ENCODE peak calls at places on chromosome 7, in six cellular contexts. One of them, this sample, is unnamed.

GRCh38 chr7:114819629-114820362 is 102.1 kb upstream of the MDFIC start:
- DNase-seq in NCI-H2171 treated with DMSO at 0.1 percent for 48 hours: peak
- DNase-seq in HT1080: peak
- DNase-seq in NAMALWA: no peak
- DNase-seq in thoracic aorta: no peak
- DNase-seq in cortex of kidney: no peak
- DNase-seq in this sample: no peak

GRCh38 chr7:151876899-151877777 is at the start of gene PRKAG2:
- DNase-seq in NCI-H2171 treated with DMSO at 0.1 percent for 48 hours: peak
- DNase-seq in HT1080: no peak
- DNase-seq in NAMALWA: no peak
- DNase-seq in thoracic aorta: peak
- DNase-seq in cortex of kidney: peak
- DNase-seq in this sample: peak

GRCh38 chr7:16841681-16842080 is 36.9 kb upstream of the AGR2 start:
- DNase-seq in NCI-H2171 treated with DMSO at 0.1 percent for 48 hours: no peak
- DNase-seq in HT1080: no peak
- DNase-seq in NAMALWA: no peak
- DNase-seq in thoracic aorta: no peak
- DNase-seq in cortex of kidney: no peak
- DNase-seq in this sample: no peak

GRCh38 chr7:4525884-4526283 is 156.2 kb upstream of the FOXK1 start:
- DNase-seq in NCI-H2171 treated with DMSO at 0.1 percent for 48 hours: no peak
- DNase-seq in HT1080: no peak
- DNase-seq in NAMALWA: no peak
- DNase-seq in thoracic aorta: no peak
- DNase-seq in cortex of kidney: no peak
- DNase-seq in this sample: no peak

GRCh38 chr7:20647908-20648776 is 32.7 kb downstream of the ABCB5 start:
- DNase-seq in NCI-H2171 treated with DMSO at 0.1 percent for 48 hours: no peak
- DNase-seq in HT1080: peak
- DNase-seq in NAMALWA: peak
- DNase-seq in thoracic aorta: no peak
- DNase-seq in cortex of kidney: no peak
- DNase-seq in this sample: no peak

GRCh38 chr7:36276428-36277246 is 113.0 kb upstream of the ANLN start:
- DNase-seq in NCI-H2171 treated with DMSO at 0.1 percent for 48 hours: no peak
- DNase-seq in HT1080: no peak
- DNase-seq in NAMALWA: no peak
- DNase-seq in thoracic aorta: no peak
- DNase-seq in cortex of kidney: no peak
- DNase-seq in this sample: no peak

GRCh38 chr7:134444198-134444960 is 14.5 kb downstream of the AKR1B1 start:
- DNase-seq in NCI-H2171 treated with DMSO at 0.1 percent for 48 hours: no peak
- DNase-seq in HT1080: no peak
- DNase-seq in NAMALWA: no peak
- DNase-seq in thoracic aorta: no peak
- DNase-seq in cortex of kidney: no peak
- DNase-seq in this sample: no peak

GRCh38 chr7:108592633-108593277 is 23.1 kb downstream of the DNAJB9 start:
- DNase-seq in NCI-H2171 treated with DMSO at 0.1 percent for 48 hours: peak
- DNase-seq in HT1080: peak
- DNase-seq in NAMALWA: no peak
- DNase-seq in thoracic aorta: no peak
- DNase-seq in cortex of kidney: no peak
- DNase-seq in this sample: no peak

GRCh38 chr7:44305564-44306507 is 19.6 kb downstream of the CAMK2B start:
- DNase-seq in NCI-H2171 treated with DMSO at 0.1 percent for 48 hours: no peak
- DNase-seq in HT1080: no peak
- DNase-seq in NAMALWA: no peak
- DNase-seq in thoracic aorta: no peak
- DNase-seq in cortex of kidney: no peak
- DNase-seq in this sample: peak

GRCh38 chr7:35596061-35596460 is 98.9 kb downstream of the HERPUD2 start:
- DNase-seq in NCI-H2171 treated with DMSO at 0.1 percent for 48 hours: no peak
- DNase-seq in HT1080: peak
- DNase-seq in NAMALWA: no peak
- DNase-seq in thoracic aorta: no peak
- DNase-seq in cortex of kidney: no peak
- DNase-seq in this sample: no peak

GRCh38 chr7:139825666-139826290 is 3.3 kb upstream of the TBXAS1 start:
- DNase-seq in NCI-H2171 treated with DMSO at 0.1 percent for 48 hours: no peak
- DNase-seq in HT1080: peak
- DNase-seq in NAMALWA: no peak
- DNase-seq in thoracic aorta: no peak
- DNase-seq in cortex of kidney: no peak
- DNase-seq in this sample: no peak

GRCh38 chr7:155763721-155764431 is 48.4 kb downstream of the SHH start:
- DNase-seq in NCI-H2171 treated with DMSO at 0.1 percent for 48 hours: no peak
- DNase-seq in HT1080: peak
- DNase-seq in NAMALWA: no peak
- DNase-seq in thoracic aorta: no peak
- DNase-seq in cortex of kidney: no peak
- DNase-seq in this sample: no peak

GRCh38 chr7:128121731-128122576 is 90.7 kb upstream of the LRRC4 start:
- DNase-seq in NCI-H2171 treated with DMSO at 0.1 percent for 48 hours: no peak
- DNase-seq in HT1080: no peak
- DNase-seq in NAMALWA: no peak
- DNase-seq in thoracic aorta: no peak
- DNase-seq in cortex of kidney: no peak
- DNase-seq in this sample: no peak

GRCh38 chr7:137538361-137538762 is 194.8 kb upstream of the PTN start:
- DNase-seq in NCI-H2171 treated with DMSO at 0.1 percent for 48 hours: no peak
- DNase-seq in HT1080: peak
- DNase-seq in NAMALWA: no peak
- DNase-seq in thoracic aorta: no peak
- DNase-seq in cortex of kidney: no peak
- DNase-seq in this sample: no peak

GRCh38 chr7:111730476-111731300 is 168.4 kb upstream of the IMMP2L start:
- DNase-seq in NCI-H2171 treated with DMSO at 0.1 percent for 48 hours: peak
- DNase-seq in HT1080: no peak
- DNase-seq in NAMALWA: peak
- DNase-seq in thoracic aorta: no peak
- DNase-seq in cortex of kidney: no peak
- DNase-seq in this sample: no peak

GRCh38 chr7:141208539-141208938 is 134.7 kb downstream of the TMEM178B start:
- DNase-seq in NCI-H2171 treated with DMSO at 0.1 percent for 48 hours: peak
- DNase-seq in HT1080: no peak
- DNase-seq in NAMALWA: no peak
- DNase-seq in thoracic aorta: no peak
- DNase-seq in cortex of kidney: no peak
- DNase-seq in this sample: no peak

GRCh38 chr7:107934991-107935770 is 44.2 kb downstream of the DLD start:
- DNase-seq in NCI-H2171 treated with DMSO at 0.1 percent for 48 hours: peak
- DNase-seq in HT1080: peak
- DNase-seq in NAMALWA: no peak
- DNase-seq in thoracic aorta: no peak
- DNase-seq in cortex of kidney: no peak
- DNase-seq in this sample: no peak

GRCh38 chr7:94286111-94286510 is 108.6 kb upstream of the COL1A2 start:
- DNase-seq in NCI-H2171 treated with DMSO at 0.1 percent for 48 hours: no peak
- DNase-seq in HT1080: no peak
- DNase-seq in NAMALWA: no peak
- DNase-seq in thoracic aorta: no peak
- DNase-seq in cortex of kidney: no peak
- DNase-seq in this sample: no peak

GRCh38 chr7:96004598-96004997 is 232.2 kb downstream of the DYNC1I1 start:
- DNase-seq in NCI-H2171 treated with DMSO at 0.1 percent for 48 hours: peak
- DNase-seq in HT1080: no peak
- DNase-seq in NAMALWA: no peak
- DNase-seq in thoracic aorta: no peak
- DNase-seq in cortex of kidney: no peak
- DNase-seq in this sample: no peak

GRCh38 chr7:106597014-106597413 is 63.9 kb downstream of the CCDC71L start:
- DNase-seq in NCI-H2171 treated with DMSO at 0.1 percent for 48 hours: no peak
- DNase-seq in HT1080: no peak
- DNase-seq in NAMALWA: no peak
- DNase-seq in thoracic aorta: no peak
- DNase-seq in cortex of kidney: no peak
- DNase-seq in this sample: no peak

GRCh38 chr7:121519548-121520521 is 123.7 kb upstream of the FAM3C start:
- DNase-seq in NCI-H2171 treated with DMSO at 0.1 percent for 48 hours: no peak
- DNase-seq in HT1080: no peak
- DNase-seq in NAMALWA: no peak
- DNase-seq in thoracic aorta: no peak
- DNase-seq in cortex of kidney: no peak
- DNase-seq in this sample: no peak

GRCh38 chr7:94129443-94130140 is 125.4 kb upstream of the BET1 start:
- DNase-seq in NCI-H2171 treated with DMSO at 0.1 percent for 48 hours: peak
- DNase-seq in HT1080: peak
- DNase-seq in NAMALWA: no peak
- DNase-seq in thoracic aorta: no peak
- DNase-seq in cortex of kidney: no peak
- DNase-seq in this sample: no peak

GRCh38 chr7:105648561-105649401 is 67.5 kb upstream of the EFCAB10 start:
- DNase-seq in NCI-H2171 treated with DMSO at 0.1 percent for 48 hours: peak
- DNase-seq in HT1080: peak
- DNase-seq in NAMALWA: no peak
- DNase-seq in thoracic aorta: no peak
- DNase-seq in cortex of kidney: no peak
- DNase-seq in this sample: no peak

GRCh38 chr7:12889391-12889790 is 202.0 kb downstream of the ARL4A start:
- DNase-seq in NCI-H2171 treated with DMSO at 0.1 percent for 48 hours: no peak
- DNase-seq in HT1080: no peak
- DNase-seq in NAMALWA: no peak
- DNase-seq in thoracic aorta: no peak
- DNase-seq in cortex of kidney: no peak
- DNase-seq in this sample: no peak

GRCh38 chr7:75040512-75040911 is 33.1 kb downstream of the RCC1L start:
- DNase-seq in NCI-H2171 treated with DMSO at 0.1 percent for 48 hours: peak
- DNase-seq in HT1080: no peak
- DNase-seq in NAMALWA: no peak
- DNase-seq in thoracic aorta: no peak
- DNase-seq in cortex of kidney: no peak
- DNase-seq in this sample: no peak

GRCh38 chr7:20330176-20330796 is 414 bp upstream of the ITGB8 start:
- DNase-seq in NCI-H2171 treated with DMSO at 0.1 percent for 48 hours: peak
- DNase-seq in HT1080: peak
- DNase-seq in NAMALWA: no peak
- DNase-seq in thoracic aorta: peak
- DNase-seq in cortex of kidney: no peak
- DNase-seq in this sample: peak

GRCh38 chr7:137975223-137975622 is 26.7 kb downstream of the CREB3L2 start:
- DNase-seq in NCI-H2171 treated with DMSO at 0.1 percent for 48 hours: no peak
- DNase-seq in HT1080: no peak
- DNase-seq in NAMALWA: no peak
- DNase-seq in thoracic aorta: no peak
- DNase-seq in cortex of kidney: no peak
- DNase-seq in this sample: no peak

GRCh38 chr7:112449353-112449752 is 907 bp upstream of the IFRD1 start:
- DNase-seq in NCI-H2171 treated with DMSO at 0.1 percent for 48 hours: no peak
- DNase-seq in HT1080: peak
- DNase-seq in NAMALWA: peak
- DNase-seq in thoracic aorta: no peak
- DNase-seq in cortex of kidney: no peak
- DNase-seq in this sample: no peak

GRCh38 chr7:102190777-102191176 is 95.9 kb upstream of the SH2B2 start:
- DNase-seq in NCI-H2171 treated with DMSO at 0.1 percent for 48 hours: no peak
- DNase-seq in HT1080: no peak
- DNase-seq in NAMALWA: no peak
- DNase-seq in thoracic aorta: no peak
- DNase-seq in cortex of kidney: no peak
- DNase-seq in this sample: no peak

GRCh38 chr7:46982928-46983327 is 599.0 kb downstream of the TNS3 start:
- DNase-seq in NCI-H2171 treated with DMSO at 0.1 percent for 48 hours: no peak
- DNase-seq in HT1080: no peak
- DNase-seq in NAMALWA: no peak
- DNase-seq in thoracic aorta: no peak
- DNase-seq in cortex of kidney: no peak
- DNase-seq in this sample: no peak

GRCh38 chr7:44566680-44567079 is 7.0 kb downstream of the DDX56 start:
- DNase-seq in NCI-H2171 treated with DMSO at 0.1 percent for 48 hours: no peak
- DNase-seq in HT1080: no peak
- DNase-seq in NAMALWA: no peak
- DNase-seq in thoracic aorta: no peak
- DNase-seq in cortex of kidney: no peak
- DNase-seq in this sample: no peak

GRCh38 chr7:110130669-110131068 is 960.3 kb upstream of the LRRN3 start:
- DNase-seq in NCI-H2171 treated with DMSO at 0.1 percent for 48 hours: peak
- DNase-seq in HT1080: no peak
- DNase-seq in NAMALWA: no peak
- DNase-seq in thoracic aorta: no peak
- DNase-seq in cortex of kidney: no peak
- DNase-seq in this sample: no peak

GRCh38 chr7:44184874-44185446 is 4.3 kb downstream of the GCK start:
- DNase-seq in NCI-H2171 treated with DMSO at 0.1 percent for 48 hours: no peak
- DNase-seq in HT1080: no peak
- DNase-seq in NAMALWA: no peak
- DNase-seq in thoracic aorta: no peak
- DNase-seq in cortex of kidney: no peak
- DNase-seq in this sample: no peak

GRCh38 chr7:21771906-21772610 is 173.6 kb downstream of the CDCA7L start:
- DNase-seq in NCI-H2171 treated with DMSO at 0.1 percent for 48 hours: no peak
- DNase-seq in HT1080: no peak
- DNase-seq in NAMALWA: no peak
- DNase-seq in thoracic aorta: no peak
- DNase-seq in cortex of kidney: no peak
- DNase-seq in this sample: no peak

GRCh38 chr7:157627646-157628045 is 290.8 kb downstream of the DNAJB6 start:
- DNase-seq in NCI-H2171 treated with DMSO at 0.1 percent for 48 hours: no peak
- DNase-seq in HT1080: peak
- DNase-seq in NAMALWA: no peak
- DNase-seq in thoracic aorta: no peak
- DNase-seq in cortex of kidney: no peak
- DNase-seq in this sample: no peak

GRCh38 chr7:78141533-78142281 is 343.1 kb downstream of the PHTF2 start:
- DNase-seq in NCI-H2171 treated with DMSO at 0.1 percent for 48 hours: peak
- DNase-seq in HT1080: peak
- DNase-seq in NAMALWA: no peak
- DNase-seq in thoracic aorta: no peak
- DNase-seq in cortex of kidney: no peak
- DNase-seq in this sample: no peak